ENCODE peak calls at places on chromosomes 11 and 22, in six cellular contexts. One of them, this sample, is unnamed.

GRCh38 chr11:8250981-8251620 is 12.6 kb downstream of the LMO1 start:
- DNase-seq in neuronal stem cell: no peak
- DNase-seq in IMR-90: no peak
- DNase-seq in RWPE2: no peak
- DNase-seq in esophagus muscularis mucosa: no peak
- DNase-seq in fibroblast of lung: no peak
- DNase-seq in this sample: no peak

GRCh38 chr11:7262672-7263071 is 11.0 kb downstream of the SYT9 start:
- DNase-seq in RWPE2: no peak
- DNase-seq in esophagus muscularis mucosa: no peak
- DNase-seq in neuronal stem cell: no peak
- DNase-seq in fibroblast of lung: no peak
- DNase-seq in IMR-90: no peak
- DNase-seq in this sample: no peak

GRCh38 chr11:66012946-66013761 is 1.3 kb downstream of the CST6 start:
- DNase-seq in IMR-90: no peak
- DNase-seq in RWPE2: peak; percentile 58
- DNase-seq in esophagus muscularis mucosa: no peak
- DNase-seq in fibroblast of lung: no peak
- DNase-seq in neuronal stem cell: no peak
- DNase-seq in this sample: no peak

GRCh38 chr11:76810151-76810853 is 27.1 kb downstream of the TSKU start:
- DNase-seq in IMR-90: no peak
- DNase-seq in neuronal stem cell: no peak
- DNase-seq in fibroblast of lung: no peak
- DNase-seq in esophagus muscularis mucosa: no peak
- DNase-seq in RWPE2: no peak
- DNase-seq in this sample: peak; percentile 59

GRCh38 chr11:55914482-55914881 is at the start of gene OR5W2:
- DNase-seq in neuronal stem cell: no peak
- DNase-seq in esophagus muscularis mucosa: no peak
- DNase-seq in RWPE2: no peak
- DNase-seq in fibroblast of lung: no peak
- DNase-seq in IMR-90: no peak
- DNase-seq in this sample: no peak

GRCh38 chr22:45450931-45451651 is 37.6 kb downstream of the RIBC2 start:
- DNase-seq in IMR-90: peak; percentile 97
- DNase-seq in neuronal stem cell: no peak
- DNase-seq in fibroblast of lung: peak; percentile 88
- DNase-seq in esophagus muscularis mucosa: no peak
- DNase-seq in RWPE2: no peak
- DNase-seq in this sample: peak; percentile 88

GRCh38 chr22:42877597-42878340 is 20.7 kb upstream of the ARFGAP3 start:
- DNase-seq in esophagus muscularis mucosa: no peak
- DNase-seq in RWPE2: no peak
- DNase-seq in IMR-90: no peak
- DNase-seq in neuronal stem cell: no peak
- DNase-seq in fibroblast of lung: no peak
- DNase-seq in this sample: no peak

GRCh38 chr11:12087075-12087775 is 23.2 kb upstream of the MICAL2 start:
- DNase-seq in esophagus muscularis mucosa: no peak
- DNase-seq in fibroblast of lung: peak; percentile 81
- DNase-seq in RWPE2: no peak
- DNase-seq in IMR-90: peak; percentile 78
- DNase-seq in neuronal stem cell: no peak
- DNase-seq in this sample: peak; percentile 51

GRCh38 chr11:69292221-69292648 is 1.7 kb upstream of the MYEOV start:
- DNase-seq in IMR-90: no peak
- DNase-seq in neuronal stem cell: peak; percentile 17
- DNase-seq in fibroblast of lung: no peak
- DNase-seq in RWPE2: no peak
- DNase-seq in esophagus muscularis mucosa: no peak
- DNase-seq in this sample: no peak

DNA sequence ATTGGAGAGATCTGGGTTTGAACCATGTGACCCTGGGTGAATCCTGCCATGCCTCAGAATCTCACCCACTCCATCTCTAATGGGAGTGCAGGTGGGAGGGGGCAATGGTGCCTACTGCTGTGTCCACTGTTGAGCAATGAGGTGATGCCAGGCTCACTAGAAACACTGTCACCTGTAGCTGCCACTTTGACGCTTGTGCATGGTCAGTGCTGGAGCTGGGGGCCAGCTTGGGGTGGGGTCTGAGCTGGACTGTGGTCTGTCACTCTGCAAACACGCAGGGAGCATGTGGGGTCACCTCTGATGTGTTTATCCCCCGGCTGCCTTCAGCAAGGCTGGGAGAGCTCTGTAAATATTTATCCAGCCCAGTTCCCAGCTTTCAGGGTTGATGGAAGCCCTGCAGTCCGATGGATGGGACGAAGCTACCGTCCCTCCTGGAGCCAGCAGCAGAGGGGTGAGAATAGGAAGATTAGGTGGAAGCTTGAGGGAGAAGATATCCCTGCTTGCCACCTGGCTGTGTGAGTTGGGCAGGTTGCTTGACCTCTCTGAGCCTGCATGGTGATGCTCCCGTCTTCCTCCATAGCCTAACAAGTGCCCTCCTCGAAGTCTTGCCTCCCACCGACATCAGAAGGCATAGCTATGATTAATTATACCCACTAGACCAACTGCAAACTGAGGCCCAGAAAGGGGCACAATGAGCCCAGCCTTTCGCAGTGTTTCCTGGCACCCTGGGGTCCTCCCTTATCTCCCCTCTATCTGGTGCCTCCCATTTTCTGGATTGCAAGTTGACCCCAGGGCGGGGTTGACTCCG is 1.7 kb downstream of the MMP11 start:
- DNase-seq in esophagus muscularis mucosa: no peak
- DNase-seq in IMR-90: no peak
- DNase-seq in RWPE2: no peak
- DNase-seq in fibroblast of lung: no peak
- DNase-seq in neuronal stem cell: no peak
- DNase-seq in this sample: no peak
- H3K4me1 ChIP-seq in esophagus muscularis mucosa: peaks cover 74% of the 10 kb centered on the region
- H3K4me1 ChIP-seq in IMR-90: peaks cover 23% of the 10 kb centered on the region
- H3K4me1 ChIP-seq in RWPE2: no peaks in the 10 kb centered on the region
- H3K4me1 ChIP-seq in fibroblast of lung: peaks cover 12% of the 10 kb centered on the region
- H3K4me1 ChIP-seq in neuronal stem cell: peaks cover 18% of the 10 kb centered on the region
- H3K4me1 ChIP-seq in this sample: peaks cover 11% of the 10 kb centered on the region

GRCh38 chr11:45933846-45934579 is 11.6 kb downstream of the LARGE2 start:
- DNase-seq in RWPE2: no peak
- DNase-seq in neuronal stem cell: no peak
- DNase-seq in IMR-90: no peak
- DNase-seq in esophagus muscularis mucosa: peak; percentile 2
- DNase-seq in fibroblast of lung: no peak
- DNase-seq in this sample: no peak
- H3K4me3 ChIP-seq in RWPE2: no peak overlapping the region
- H3K4me3 ChIP-seq in neuronal stem cell: no peak overlapping the region
- H3K4me3 ChIP-seq in IMR-90: no peak overlapping the region
- H3K4me3 ChIP-seq in esophagus muscularis mucosa: no peak overlapping the region
- H3K4me3 ChIP-seq in fibroblast of lung: no peak overlapping the region
- H3K4me3 ChIP-seq in this sample: no peak overlapping the region

GRCh38 chr11:118914178-118914918 is 11.4 kb downstream of the BCL9L start:
- DNase-seq in neuronal stem cell: no peak
- DNase-seq in esophagus muscularis mucosa: no peak
- DNase-seq in fibroblast of lung: peak; percentile 39
- DNase-seq in IMR-90: no peak
- DNase-seq in RWPE2: peak; percentile 79
- DNase-seq in this sample: no peak
- H3K4me1 ChIP-seq in neuronal stem cell: peaks cover 73% of the 10 kb centered on the region
- H3K4me1 ChIP-seq in esophagus muscularis mucosa: peaks cover 100% of the 10 kb centered on the region
- H3K4me1 ChIP-seq in fibroblast of lung: peaks cover 72% of the 10 kb centered on the region
- H3K4me1 ChIP-seq in IMR-90: peaks cover 70% of the 10 kb centered on the region
- H3K4me1 ChIP-seq in RWPE2: peaks cover 81% of the 10 kb centered on the region
- H3K4me1 ChIP-seq in this sample: peaks cover 92% of the 10 kb centered on the region

GRCh38 chr11:118688851-118689502 is 9.5 kb upstream of the TREH start:
- DNase-seq in esophagus muscularis mucosa: no peak
- DNase-seq in neuronal stem cell: no peak
- DNase-seq in IMR-90: no peak
- DNase-seq in fibroblast of lung: no peak
- DNase-seq in RWPE2: no peak
- DNase-seq in this sample: no peak
- H3K4me3 ChIP-seq in esophagus muscularis mucosa: peak overlapping the region; percentile 53
- H3K4me3 ChIP-seq in neuronal stem cell: no peak overlapping the region
- H3K4me3 ChIP-seq in IMR-90: no peak overlapping the region
- H3K4me3 ChIP-seq in fibroblast of lung: no peak overlapping the region
- H3K4me3 ChIP-seq in RWPE2: no peak overlapping the region
- H3K4me3 ChIP-seq in this sample: no peak overlapping the region

DNA sequence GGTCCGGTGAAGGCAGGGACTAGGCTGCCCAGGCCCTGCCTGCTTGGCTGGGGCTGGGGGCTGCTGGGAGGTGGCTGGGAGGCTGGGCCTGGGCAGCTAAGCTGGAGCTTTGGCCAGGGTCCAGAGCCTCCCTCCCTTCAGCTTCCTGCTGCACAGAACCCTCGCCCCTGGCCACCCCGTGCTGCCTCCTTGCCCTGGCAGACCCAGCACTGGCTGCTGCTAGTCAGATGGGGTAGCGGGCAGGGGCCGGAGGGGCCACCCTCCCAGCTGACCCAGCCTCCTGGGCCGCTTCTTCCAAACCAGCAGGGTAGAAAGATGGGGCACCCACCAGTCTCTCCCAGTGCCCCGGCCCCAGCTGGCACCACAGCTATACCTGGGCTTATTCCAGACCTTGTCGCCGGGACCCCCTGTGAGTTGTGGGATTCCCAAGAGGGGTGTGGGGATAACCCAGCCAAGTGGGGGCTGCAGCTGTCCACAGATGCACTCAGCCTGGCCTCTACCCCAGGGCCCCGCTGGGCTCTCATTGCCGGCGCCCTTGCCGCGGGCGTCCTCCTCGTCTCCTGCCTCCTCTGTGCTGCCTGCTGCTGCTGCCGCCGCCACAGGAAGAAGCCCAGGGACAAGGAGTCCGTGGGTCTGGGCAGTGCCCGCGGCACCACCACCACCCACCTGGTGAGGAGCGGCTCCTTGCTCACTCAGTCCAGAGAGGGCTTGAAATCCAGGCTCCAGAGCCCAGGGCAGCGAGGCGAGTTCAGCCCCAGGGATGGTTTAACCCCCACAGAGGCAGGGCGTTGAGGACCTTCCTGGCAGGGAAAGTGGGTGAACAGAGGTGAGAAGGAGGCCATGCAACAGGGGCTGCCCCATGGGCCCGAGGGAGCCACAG is at the start of gene SYT8:
- DNase-seq in neuronal stem cell: no peak
- DNase-seq in RWPE2: no peak
- DNase-seq in fibroblast of lung: no peak
- DNase-seq in IMR-90: no peak
- DNase-seq in esophagus muscularis mucosa: no peak
- DNase-seq in this sample: no peak
- H3K4me1 ChIP-seq in neuronal stem cell: peaks cover 18% of the 10 kb centered on the region
- H3K4me1 ChIP-seq in RWPE2: peaks cover 36% of the 10 kb centered on the region
- H3K4me1 ChIP-seq in fibroblast of lung: no peaks in the 10 kb centered on the region
- H3K4me1 ChIP-seq in IMR-90: peaks cover 2% of the 10 kb centered on the region
- H3K4me1 ChIP-seq in esophagus muscularis mucosa: peaks cover 32% of the 10 kb centered on the region
- H3K4me1 ChIP-seq in this sample: peaks cover 15% of the 10 kb centered on the region